ENCODE peak calls at places on chromosomes 1 and 21, in four cellular contexts. I is H1, S is K562, F is GM12878. R is an unnamed sample.
A peak's percentile ranks its signal among the peaks of the same experiment; 100 is the strongest.

GRCh38 chr1:107140703-107141490 is at the start of gene NTNG1:
- DNase-seq in F (no peak), S (no peak), I (peak; percentile 69), R (no peak)

GRCh38 chr21:37292946-37293345 is 25.8 kb upstream of the VPS26C start:
- DNase-seq in F (no peak), S (no peak), I (no peak), R (peak; percentile 22)

GRCh38 chr1:222171005-222171404 is 376.9 kb downstream of the HHIPL2 start:
- DNase-seq in F (peak; percentile 23), I (peak; percentile 42), S (no peak), R (peak; percentile 70)

GRCh38 chr1:19786988-19787423 is 12.7 kb downstream of the TMCO4 start:
- DNase-seq in I (peak; percentile 70), F (no peak), S (no peak), R (no peak)

GRCh38 chr21:16079830-16080229 is 350.0 kb downstream of the USP25 start:
- DNase-seq in S (no peak), I (no peak), F (no peak), R (peak; percentile 81)

GRCh38 chr1:209672705-209673630 is 2.2 kb upstream of the G0S2 start:
- DNase-seq in S (no peak), F (peak; percentile 90), I (no peak), R (no peak)

GRCh38 chr1:35499230-35499629 is 58.0 kb downstream of the KIAA0319L start:
- DNase-seq in S (no peak), I (no peak), F (no peak), R (no peak)

GRCh38 chr1:177975588-177976495 is 6.0 kb upstream of the SEC16B start:
- DNase-seq in S (no peak), F (no peak), I (no peak), R (peak; percentile 88)

GRCh38 chr1:155932085-155932484 is 2.1 kb downstream of the KHDC4 start:
- DNase-seq in I (no peak), F (no peak), S (no peak), R (no peak)

GRCh38 chr1:118322369-118322768 is 137.3 kb upstream of the SPAG17 start:
- DNase-seq in F (no peak), S (no peak), I (no peak), R (no peak)

GRCh38 chr1:32101233-32101681 is 6.6 kb upstream of the KPNA6 start:
- DNase-seq in F (no peak), S (peak; percentile 43), I (no peak), R (peak; percentile 75)

GRCh38 chr1:202643397-202644218 is 66.6 kb downstream of the SYT2 start:
- DNase-seq in S (peak; percentile 38), I (peak; percentile 80), F (no peak), R (no peak)

GRCh38 chr1:176987016-176987415 is 177.5 kb downstream of the ASTN1 start:
- DNase-seq in I (no peak), S (no peak), F (no peak), R (peak; percentile 1)

GRCh38 chr1:91884459-91885290 is 1.3 kb downstream of the TGFBR3 start:
- DNase-seq in F (no peak), S (no peak), I (peak; percentile 57), R (peak; percentile 24)

GRCh38 chr1:40897499-40897898 is 35.3 kb upstream of the CITED4 start:
- DNase-seq in I (no peak), F (no peak), S (no peak), R (peak; percentile 50)

GRCh38 chr1:170049191-170049800 is 25.2 kb downstream of the KIFAP3 start:
- DNase-seq in I (no peak), S (no peak), F (no peak), R (no peak)

GRCh38 chr1:45787905-45788304 is 15.5 kb upstream of the MAST2 start:
- DNase-seq in I (no peak), S (no peak), F (no peak), R (no peak)

GRCh38 chr1:192788184-192788583 is 20.7 kb upstream of the RGS2 start:
- DNase-seq in I (no peak), S (no peak), F (no peak), R (peak; percentile 85)

GRCh38 chr1:54069792-54070548 is 16.6 kb downstream of the TCEANC2 start:
- DNase-seq in S (peak; percentile 66), F (no peak), I (no peak), R (peak; percentile 67)

GRCh38 chr1:39694026-39694425 is 2.8 kb upstream of the HPCAL4 start:
- DNase-seq in F (no peak), S (no peak), I (no peak), R (no peak)

GRCh38 chr21:38380391-38381137 is 117.7 kb downstream of the ERG start:
- DNase-seq in S (no peak), I (no peak), F (no peak), R (peak; percentile 8)

GRCh38 chr1:27992271-27992670 is 32.5 kb downstream of the XKR8 start:
- DNase-seq in F (no peak), S (no peak), I (no peak), R (no peak)

GRCh38 chr1:167599839-167600581 is 30.0 kb upstream of the RCSD1 start:
- DNase-seq in F (peak; percentile 79), I (no peak), S (peak; percentile 46), R (peak; percentile 22)

GRCh38 chr1:224769987-224770693 is 154.0 kb downstream of the CNIH3 start:
- DNase-seq in I (no peak), S (no peak), F (no peak), R (peak; percentile 74)

GRCh38 chr21:9008636-9009035 is 1512.7 kb upstream of the TPTE start:
- DNase-seq in F (no peak), I (no peak), S (no peak), R (no peak)

GRCh38 chr1:113858982-113859381 is 12.5 kb downstream of the PTPN22 start:
- DNase-seq in I (no peak), S (no peak), F (no peak), R (no peak)

GRCh38 chr1:37811027-37811655 is 3.1 kb upstream of the YRDC start:
- DNase-seq in I (peak; percentile 84), S (peak; percentile 63), F (no peak), R (peak; percentile 76)

GRCh38 chr21:16522512-16522911 is 792.7 kb downstream of the USP25 start:
- DNase-seq in S (no peak), F (no peak), I (no peak), R (peak; percentile 83)

GRCh38 chr1:222898191-222898527 is 83.3 kb downstream of the DISP1 start:
- DNase-seq in F (no peak), S (no peak), I (no peak), R (no peak)

GRCh38 chr1:214550339-214551051 is 907 bp downstream of the PTPN14 start:
- DNase-seq in S (no peak), F (no peak), I (peak; percentile 54), R (no peak)

GRCh38 chr1:233238884-233239432 is 56.6 kb downstream of the PCNX2 start:
- DNase-seq in I (no peak), S (peak; percentile 16), F (no peak), R (peak; percentile 12)

GRCh38 chr1:65068202-65069011 is 79.6 kb upstream of the AK4 start:
- DNase-seq in S (no peak), I (no peak), F (no peak), R (peak; percentile 4)

GRCh38 chr1:21338568-21339401 is 48.5 kb upstream of the ECE1 start:
- DNase-seq in S (no peak), F (no peak), I (no peak), R (peak; percentile 93)

GRCh38 chr21:45836268-45836655 is 145.3 kb upstream of the COL6A1 start:
- DNase-seq in F (no peak), S (no peak), I (no peak), R (peak; percentile 61)

GRCh38 chr1:197776348-197777082 is 1.2 kb upstream of the DENND1B start:
- DNase-seq in F (no peak), I (no peak), S (no peak), R (peak; percentile 93)

GRCh38 chr1:96710708-96711477 is 10.7 kb upstream of the PTBP2 start:
- DNase-seq in I (no peak), F (no peak), S (no peak), R (peak; percentile 69)

GRCh38 chr1:46181343-46182260 is 5.3 kb upstream of the P3R3URF start:
- DNase-seq in S (no peak), I (no peak), F (no peak), R (peak; percentile 61)

GRCh38 chr1:6961905-6962304 is 176.7 kb downstream of the CAMTA1 start:
- DNase-seq in F (no peak), S (no peak), I (no peak), R (no peak)

GRCh38 chr1:109255673-109256072 is 6.3 kb downstream of the CELSR2 start:
- DNase-seq in I (no peak), S (no peak), F (no peak), R (no peak)

GRCh38 chr1:11373029-11373964 is 100.3 kb downstream of the UBIAD1 start:
- DNase-seq in I (no peak), S (no peak), F (no peak), R (no peak)
- TF ChIP-seq CHD1 in I (no peak), S (no peak), F (no peak), R (no peak)

DNA sequence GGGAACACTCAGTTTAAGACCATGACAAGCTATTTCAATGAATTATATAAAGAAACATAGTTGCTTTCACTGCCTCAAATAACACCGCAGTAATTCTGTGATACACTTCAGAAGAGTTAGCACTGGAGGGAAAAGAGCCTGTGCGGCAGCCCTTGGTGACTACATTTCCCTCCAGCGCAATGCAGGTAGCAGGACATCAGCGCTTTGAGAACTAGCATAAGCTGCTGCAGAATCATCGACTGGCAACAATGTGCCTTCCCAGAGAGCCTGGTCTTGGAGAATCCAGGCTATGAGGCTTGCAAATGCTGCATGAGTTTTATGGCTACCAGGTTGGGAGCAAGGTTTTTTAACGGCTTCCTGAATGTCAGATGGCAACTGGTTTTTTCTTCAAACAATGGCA is 7.5 kb downstream of the NRIP1 start:
- DNase-seq in F (no peak), S (no peak), I (no peak), R (no peak)
- TF ChIP-seq USF2 in F (no peak), S (no peak), I (no peak), R (no peak)

GRCh38 chr1:2446394-2446793 is 29.7 kb upstream of the PLCH2 start:
- DNase-seq in S (no peak), F (no peak), I (no peak), R (no peak)
- TF ChIP-seq CHD1 in S (no peak), F (no peak), I (no peak), R (no peak)

GRCh38 chr21:34156957-34157356 is 83.6 kb downstream of the MRPS6 start:
- DNase-seq in S (no peak), I (no peak), F (no peak), R (no peak)

GRCh38 chr21:34154878-34155277 is 81.5 kb downstream of the MRPS6 start:
- DNase-seq in F (no peak), S (no peak), I (no peak), R (no peak)

GRCh38 chr21:34159617-34159883 is 86.2 kb downstream of the MRPS6 start:
- DNase-seq in I (no peak), S (no peak), F (no peak), R (no peak)

GRCh38 chr21:34158866-34159616 is 85.7 kb downstream of the MRPS6 start:
- DNase-seq in F (no peak), S (no peak), I (no peak), R (no peak)

GRCh38 chr21:34157456-34158025 is 84.2 kb downstream of the MRPS6 start:
- DNase-seq in I (no peak), F (no peak), S (no peak), R (no peak)
- TF ChIP-seq USF2 in I (no peak), F (no peak), S (no peak), R (no peak)

GRCh38 chr1:25017436-25018109 is 87.5 kb upstream of the RUNX3 start:
- DNase-seq in S (peak; percentile 34), I (no peak), F (no peak), R (peak; percentile 76)
- TF ChIP-seq CHD1 in S (no peak), I (no peak), F (no peak), R (no peak)